ENCODE peak calls at places on chromosomes 12 and 14, in nine cellular contexts. T is BJ, Z is psoas muscle, Y is SK-N-SH, C is fibroblast of lung, F is thyroid gland, E is endodermal cell, M is body of pancreas, B is ascending aorta. Q is an unnamed sample.

GRCh38 chr12:57850924-57851323 is 4.4 kb upstream of the CTDSP2 start:
- DNase-seq in F (no peak), E (peak; percentile 80), Y (peak; percentile 61), B (no peak), Z (no peak), M (no peak), C (no peak), T (no peak), Q (no peak)

GRCh38 chr12:39692258-39692853 is 72.8 kb upstream of the ABCD2 start:
- DNase-seq in Y (peak; percentile 15), C (no peak), Z (no peak), E (no peak), F (no peak), T (no peak), B (no peak), M (no peak), Q (no peak)

GRCh38 chr12:61385771-61386170 is 874.4 kb upstream of the USP15 start:
- DNase-seq in C (peak; percentile 0), Z (no peak), F (no peak), M (no peak), E (no peak), T (no peak), Y (no peak), B (no peak), Q (no peak)

GRCh38 chr14:71474291-71474690 is 457.9 kb upstream of the RGS6 start:
- DNase-seq in B (no peak), F (no peak), T (no peak), C (no peak), E (no peak), Y (peak; percentile 16), M (no peak), Z (no peak), Q (no peak)

GRCh38 chr12:18296201-18296908 is 35.0 kb downstream of the PIK3C2G start:
- DNase-seq in Y (no peak), B (no peak), E (no peak), Z (no peak), C (no peak), F (no peak), T (no peak), M (no peak), Q (no peak)

GRCh38 chr12:31431721-31432120 is 105.8 kb upstream of the SINHCAF start:
- DNase-seq in E (no peak), F (no peak), C (peak; percentile 24), T (no peak), Z (no peak), Y (no peak), B (no peak), M (no peak), Q (no peak)

GRCh38 chr12:110577717-110578521 is 5.2 kb downstream of the PPTC7 start:
- DNase-seq in C (peak; percentile 93), T (no peak), F (no peak), M (no peak), Z (no peak), B (no peak), Y (no peak), E (peak; percentile 26), Q (no peak)

GRCh38 chr14:59422069-59422881 is 42.9 kb downstream of the GPR135 start:
- DNase-seq in T (no peak), E (no peak), Y (peak; percentile 18), F (peak; percentile 36), M (no peak), Z (no peak), B (peak; percentile 70), C (no peak), Q (no peak)

GRCh38 chr12:123900898-123901376 is 71.7 kb downstream of the CCDC92 start:
- DNase-seq in Y (no peak), C (peak; percentile 49), B (no peak), Z (no peak), F (no peak), M (no peak), T (no peak), E (peak; percentile 84), Q (no peak)

GRCh38 chr12:121970901-121971300 is 50.8 kb upstream of the BCL7A start:
- DNase-seq in B (no peak), F (no peak), C (no peak), Z (peak; percentile 59), Y (no peak), T (no peak), M (no peak), E (peak; percentile 38), Q (no peak)

GRCh38 chr12:115584156-115584555 is 693.3 kb downstream of the MED13L start:
- DNase-seq in B (no peak), Y (no peak), F (no peak), T (no peak), M (no peak), C (no peak), E (no peak), Z (no peak), Q (no peak)

GRCh38 chr12:54125950-54126695 is 62.7 kb downstream of the SMUG1 start:
- DNase-seq in Z (peak; percentile 65), M (peak; percentile 25), F (no peak), B (peak; percentile 85), E (peak; percentile 84), T (no peak), Y (peak; percentile 78), C (no peak), Q (no peak)

GRCh38 chr12:202081-202731 is 11.8 kb downstream of the SLC6A12 start:
- DNase-seq in M (no peak), E (peak; percentile 88), Y (no peak), T (no peak), B (no peak), C (no peak), Z (peak; percentile 69), F (peak; percentile 95), Q (peak; percentile 53)

GRCh38 chr14:30624132-30624423 is 2.0 kb downstream of the SCFD1 start:
- DNase-seq in Z (no peak), B (no peak), M (no peak), F (no peak), E (no peak), C (no peak), T (no peak), Y (no peak), Q (no peak)
- H3K4me3 ChIP-seq in Z (no peak overlapping the region), B (no peak overlapping the region), M (no peak overlapping the region), F (no peak overlapping the region), E (peak overlapping the region; percentile 92), C (peak overlapping the region; percentile 26), T (no peak overlapping the region), Y (no peak overlapping the region), Q (no peak overlapping the region)

DNA sequence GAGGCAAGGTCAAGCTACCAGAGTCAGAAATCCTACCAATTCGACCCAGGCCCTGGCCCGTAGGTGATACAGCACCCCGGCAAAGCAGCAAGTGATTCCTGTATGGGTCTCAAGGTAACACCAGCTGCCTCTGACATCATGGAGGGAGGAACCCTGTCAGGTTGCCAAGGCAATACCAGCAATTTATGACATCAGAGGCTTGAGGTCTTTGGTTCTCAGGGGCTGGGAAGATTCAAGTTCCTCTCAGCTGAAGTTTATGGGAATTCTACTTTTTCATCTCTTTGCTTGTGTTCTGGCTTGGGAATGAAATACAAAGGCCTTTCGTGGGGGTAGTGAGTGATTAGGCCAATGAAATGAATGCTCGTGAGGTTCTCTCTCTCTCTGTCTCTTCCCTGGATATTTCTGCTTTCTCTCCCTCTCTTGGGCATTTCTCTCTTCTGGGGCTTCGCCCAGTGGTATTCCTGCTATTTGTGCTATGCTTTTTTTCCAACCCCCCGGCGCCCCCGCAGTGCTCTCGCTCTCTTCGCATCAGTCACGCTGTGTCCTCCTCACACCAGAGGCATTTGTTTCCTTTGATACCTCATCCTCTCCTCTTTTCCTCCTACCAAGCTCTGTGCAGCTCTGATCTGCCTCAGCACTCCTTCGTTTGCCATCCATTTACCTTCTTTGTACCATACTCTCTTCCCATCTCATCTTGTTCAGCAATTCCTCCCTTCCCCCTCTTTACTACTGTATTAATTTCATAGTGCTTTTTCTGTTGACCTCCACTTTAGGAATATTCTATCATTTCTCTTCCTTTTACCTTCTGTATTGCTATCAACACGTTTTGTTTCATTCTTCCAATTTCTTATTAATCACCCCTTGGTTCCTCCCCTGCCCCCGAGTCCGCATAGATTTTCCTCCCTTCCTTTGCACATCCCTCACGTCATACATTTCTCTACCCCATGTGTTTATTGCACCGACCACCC is 2.9 kb downstream of the ZFHX2 start:
- DNase-seq in B (no peak), E (peak; percentile 81), Y (no peak), T (no peak), Z (no peak), M (no peak), F (no peak), C (peak; percentile 71), Q (no peak)
- H3K4me3 ChIP-seq in B (no peak overlapping the region), E (no peak overlapping the region), Y (no peak overlapping the region), T (no peak overlapping the region), Z (no peak overlapping the region), M (no peak overlapping the region), F (no peak overlapping the region), C (no peak overlapping the region), Q (no peak overlapping the region)

GRCh38 chr12:9115731-9116689 is at the start of gene A2M:
- DNase-seq in Y (no peak), M (peak; percentile 30), B (peak; percentile 81), C (peak; percentile 1), E (no peak), F (no peak), T (no peak), Z (no peak), Q (no peak)
- H3K4me3 ChIP-seq in Y (no peak within 1 kb of the TSS), M (no peak within 1 kb of the TSS), B (peak within 1 kb of the TSS; percentile 34), C (peak within 1 kb of the TSS; percentile 22), E (no peak within 1 kb of the TSS), F (peak within 1 kb of the TSS; percentile 21), T (peak within 1 kb of the TSS; percentile 11), Z (peak within 1 kb of the TSS; percentile 58), Q (peak within 1 kb of the TSS; percentile 13)

DNA sequence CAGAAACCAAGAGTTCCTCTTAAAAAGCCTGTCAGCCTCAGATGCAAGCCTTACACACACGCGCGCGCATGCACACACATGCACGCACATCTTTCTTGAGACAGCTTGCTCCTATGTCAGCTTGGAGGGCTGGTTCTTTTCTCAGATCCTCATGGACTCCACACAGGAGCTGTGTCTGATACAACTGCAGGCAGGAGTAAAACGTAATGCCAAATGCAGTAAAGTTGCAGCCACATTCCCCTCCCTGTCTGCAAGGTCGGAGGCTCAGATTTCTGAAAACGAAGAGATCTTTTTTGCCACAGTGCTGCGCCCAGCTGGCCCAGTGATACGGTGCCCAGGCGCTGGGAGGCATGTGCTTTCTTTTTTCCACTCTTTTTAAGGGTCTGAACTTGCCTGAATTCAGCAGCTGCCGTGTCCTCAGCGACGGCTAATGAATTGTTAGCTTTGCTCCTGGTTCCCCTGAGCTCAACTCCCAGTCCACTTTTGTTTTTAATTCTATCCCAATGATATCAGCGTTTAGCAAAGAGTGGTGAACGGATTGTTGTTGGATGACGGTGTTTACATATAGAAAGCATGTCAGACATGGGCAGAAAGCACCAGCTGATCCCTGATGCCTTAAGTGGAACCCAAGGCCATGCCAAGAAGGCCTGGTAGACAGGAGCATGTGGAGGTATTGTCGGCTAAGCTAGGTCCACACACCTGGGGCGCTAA is 72.9 kb upstream of the FOXN3 start:
- DNase-seq in T (no peak), F (no peak), Y (no peak), B (no peak), E (no peak), Z (no peak), M (no peak), C (peak; percentile 52), Q (no peak)
- H3K4me3 ChIP-seq in T (peak overlapping the region; percentile 12), F (no peak overlapping the region), Y (no peak overlapping the region), B (peak overlapping the region; percentile 36), E (no peak overlapping the region), Z (peak overlapping the region; percentile 60), M (no peak overlapping the region), C (no peak overlapping the region), Q (no peak overlapping the region)

GRCh38 chr12:6843118-6843902 is 2.6 kb downstream of the GNB3 start:
- DNase-seq in Y (peak; percentile 53), T (no peak), M (no peak), C (no peak), E (peak; percentile 92), B (no peak), F (no peak), Z (peak; percentile 43), Q (no peak)
- H3K4me3 ChIP-seq in Y (no peak overlapping the region), T (no peak overlapping the region), M (no peak overlapping the region), C (no peak overlapping the region), E (no peak overlapping the region), B (no peak overlapping the region), F (no peak overlapping the region), Z (no peak overlapping the region), Q (no peak overlapping the region)